ENCODE peak calls at places on chromosome X, in six cellular contexts. L is COR-L47, B is A172, H is caudate nucleus, K is DMS153, C is NCI-H460. E is an unnamed sample.

GRCh38 chrX:152958047-152958446 is 35.9 kb downstream of the PNMA5 start:
- DNase-seq in L (no peak), B (peak; percentile 25), H (no peak), K (no peak), C (no peak), E (no peak)

GRCh38 chrX:37905436-37906147 is 58.2 kb upstream of the DYNLT3 start:
- DNase-seq in L (peak; percentile 46), B (peak; percentile 45), H (no peak), K (no peak), C (no peak), E (no peak)

GRCh38 chrX:16484338-16484737 is 165.6 kb upstream of the S100G start:
- DNase-seq in L (no peak), B (peak; percentile 95), H (no peak), K (no peak), C (no peak), E (peak; percentile 10)

GRCh38 chrX:124555036-124555595 is 208.8 kb downstream of the SH2D1A start:
- DNase-seq in L (no peak), B (peak; percentile 1), H (no peak), K (no peak), C (peak; percentile 4), E (no peak)

GRCh38 chrX:45360571-45360970 is 159.9 kb upstream of the DIPK2B start:
- DNase-seq in L (no peak), B (no peak), H (no peak), K (no peak), C (no peak), E (no peak)

GRCh38 chrX:112631892-112632291 is 47.8 kb downstream of the LHFPL1 start:
- DNase-seq in L (no peak), B (no peak), H (no peak), K (no peak), C (no peak), E (no peak)

GRCh38 chrX:39244146-39244545 is 442.9 kb downstream of the MID1IP1 start:
- DNase-seq in L (no peak), B (no peak), H (no peak), K (no peak), C (no peak), E (no peak)

GRCh38 chrX:70332600-70332999 is 42.7 kb downstream of the KIF4A start:
- DNase-seq in L (no peak), B (peak; percentile 1), H (no peak), K (no peak), C (no peak), E (no peak)

GRCh38 chrX:97806238-97806637 is 922.5 kb downstream of the RPA4 start:
- DNase-seq in L (no peak), B (no peak), H (no peak), K (no peak), C (no peak), E (no peak)